ENCODE peak calls at places on chromosomes 7 and 10, in nine cellular contexts. K is GM04504; V is Caki2; B is fibroblast of the conjunctiva; P is stimulated activated CD4-positive, alpha-beta T cell treated with anti-CD3 and anti-CD28 coated beads, TNF-alpha, amount 100 ng/mL, for 24 hours; S is fibroblast of lung; N is HuH-7.5; M is AG04450; Q is MCF 10A. J is an unnamed sample.

GRCh38 chr10:69384320-69384719 is 32.4 kb downstream of the TACR2 start:
- DNase-seq in K (no peak), V (no peak), B (no peak), P (no peak), S (no peak), N (no peak), M (no peak), Q (no peak), J (no peak)

GRCh38 chr7:146655928-146656797 is 539.6 kb downstream of the CNTNAP2 start:
- DNase-seq in K (no peak), V (peak), B (no peak), P (no peak), S (peak), N (no peak), M (no peak), Q (no peak), J (no peak)

GRCh38 chr7:6162331-6162620 is 110.1 kb downstream of the CYTH3 start:
- DNase-seq in K (no peak), V (no peak), B (no peak), P (no peak), S (no peak), N (no peak), M (no peak), Q (no peak), J (no peak)

GRCh38 chr7:13851756-13852155 is 137.7 kb downstream of the ETV1 start:
- DNase-seq in K (no peak), V (no peak), B (no peak), P (no peak), S (peak), N (no peak), M (peak), Q (peak), J (no peak)

GRCh38 chr7:98360221-98361124 is 40.4 kb downstream of the BAIAP2L1 start:
- DNase-seq in K (no peak), V (peak), B (no peak), P (no peak), S (no peak), N (peak), M (no peak), Q (no peak), J (no peak)

GRCh38 chr7:98420966-98421612 is 20.2 kb upstream of the BAIAP2L1 start:
- DNase-seq in K (no peak), V (peak), B (no peak), P (peak), S (peak), N (peak), M (no peak), Q (peak), J (peak)

GRCh38 chr10:117569610-117570395 is 27.3 kb downstream of the EMX2 start:
- DNase-seq in K (no peak), V (no peak), B (no peak), P (no peak), S (no peak), N (no peak), M (no peak), Q (no peak), J (no peak)

GRCh38 chr10:130575756-130576285 is 439.6 kb downstream of the GLRX3 start:
- DNase-seq in K (no peak), V (no peak), B (no peak), P (no peak), S (no peak), N (no peak), M (no peak), Q (no peak), J (no peak)

GRCh38 chr7:83060218-83060617 is 102.5 kb downstream of the PCLO start:
- DNase-seq in K (no peak), V (no peak), B (no peak), P (no peak), S (no peak), N (no peak), M (no peak), Q (no peak), J (no peak)

GRCh38 chr7:22402250-22402649 is 45.3 kb upstream of the RAPGEF5 start:
- DNase-seq in K (no peak), V (no peak), B (no peak), P (no peak), S (no peak), N (no peak), M (no peak), Q (no peak), J (no peak)

GRCh38 chr10:9814285-9814866 is 1203.3 kb upstream of the CELF2 start:
- DNase-seq in K (peak), V (no peak), B (no peak), P (no peak), S (peak), N (no peak), M (no peak), Q (no peak), J (no peak)

GRCh38 chr7:98203261-98203963 is 7.8 kb upstream of the BHLHA15 start:
- DNase-seq in K (no peak), V (no peak), B (no peak), P (no peak), S (no peak), N (no peak), M (no peak), Q (no peak), J (peak)

GRCh38 chr7:106345421-106346166 is 60.8 kb upstream of the NAMPT start:
- DNase-seq in K (no peak), V (no peak), B (peak), P (peak), S (peak), N (no peak), M (no peak), Q (no peak), J (peak)

GRCh38 chr10:130992802-130993523 is 318.6 kb downstream of the TCERG1L start:
- DNase-seq in K (no peak), V (no peak), B (no peak), P (no peak), S (no peak), N (no peak), M (no peak), Q (no peak), J (no peak)

GRCh38 chr10:89837173-89838001 is 136.0 kb downstream of the KIF20B start:
- DNase-seq in K (no peak), V (no peak), B (no peak), P (no peak), S (peak), N (no peak), M (no peak), Q (no peak), J (peak)

GRCh38 chr10:18501198-18501597 is 150.2 kb downstream of the NSUN6 start:
- DNase-seq in K (peak), V (peak), B (no peak), P (no peak), S (peak), N (no peak), M (no peak), Q (peak), J (no peak)

GRCh38 chr10:32577448-32577847 is 131.5 kb downstream of the CCDC7 start:
- DNase-seq in K (peak), V (no peak), B (no peak), P (no peak), S (no peak), N (no peak), M (no peak), Q (no peak), J (no peak)

GRCh38 chr7:30922596-30922995 is 10.9 kb downstream of the AQP1 start:
- DNase-seq in K (no peak), V (no peak), B (no peak), P (no peak), S (no peak), N (no peak), M (no peak), Q (no peak), J (peak)

GRCh38 chr10:132522521-132523411 is 14.8 kb upstream of the INPP5A start:
- DNase-seq in K (no peak), V (no peak), B (no peak), P (no peak), S (no peak), N (no peak), M (no peak), Q (no peak), J (peak)

GRCh38 chr10:70560511-70560931 is 42.0 kb downstream of the PRF1 start:
- DNase-seq in K (no peak), V (no peak), B (no peak), P (no peak), S (no peak), N (no peak), M (no peak), Q (no peak), J (no peak)

GRCh38 chr7:6307762-6308161 is 35.3 kb upstream of the CYTH3 start:
- DNase-seq in K (no peak), V (no peak), B (no peak), P (no peak), S (no peak), N (no peak), M (no peak), Q (no peak), J (no peak)

GRCh38 chr10:79391231-79392019 is 44.2 kb downstream of the PPIF start:
- DNase-seq in K (no peak), V (peak), B (no peak), P (no peak), S (no peak), N (no peak), M (no peak), Q (no peak), J (no peak)

GRCh38 chr7:44379366-44380178 is 54.2 kb upstream of the CAMK2B start:
- DNase-seq in K (no peak), V (peak), B (no peak), P (no peak), S (peak), N (no peak), M (no peak), Q (no peak), J (no peak)

GRCh38 chr7:99794585-99795502 is 10.9 kb upstream of the CYP3A4 start:
- DNase-seq in K (no peak), V (peak), B (no peak), P (no peak), S (peak), N (peak), M (no peak), Q (no peak), J (no peak)

J was measured in stimulated activated naive CD8-positive, alpha-beta T cell treated with anti-CD3 and anti-CD28 coated beads, Interleukin-15, amount 100 ng/mL, for 72 hours.